ENCODE peak calls at places on chromosome 3, in seven cellular contexts. A, G, O, M, K, T and L are unnamed samples.

GRCh38 chr3:127547761-127548605 is 42.5 kb downstream of the TPRA1 start:
- DNase-seq in A (peak; percentile 57), G (peak; percentile 74), O (peak; percentile 19), M (peak; percentile 63), K (peak; percentile 53), T (peak; percentile 86), L (peak; percentile 45)

GRCh38 chr3:55720614-55721013 is 233.5 kb upstream of the WNT5A start:
- DNase-seq in A (no peak), G (no peak), O (peak; percentile 80), M (peak; percentile 4), K (peak; percentile 68), T (no peak), L (no peak)

GRCh38 chr3:189049458-189050231 is 122.1 kb upstream of the TPRG1 start:
- DNase-seq in A (no peak), G (no peak), O (no peak), M (no peak), K (no peak), T (no peak), L (no peak)

GRCh38 chr3:139934557-139935070 is 371 bp upstream of the CLSTN2 start:
- DNase-seq in A (no peak), G (no peak), O (no peak), M (no peak), K (peak; percentile 15), T (no peak), L (no peak)

GRCh38 chr3:66378256-66378655 is 122.6 kb downstream of the LRIG1 start:
- DNase-seq in A (no peak), G (peak; percentile 52), O (peak; percentile 26), M (no peak), K (no peak), T (no peak), L (no peak)

GRCh38 chr3:185658943-185659342 is 72.8 kb downstream of the SENP2 start:
- DNase-seq in A (no peak), G (no peak), O (no peak), M (no peak), K (no peak), T (no peak), L (no peak)

GRCh38 chr3:114363554-114364202 is 69.8 kb downstream of the TIGIT start:
- DNase-seq in A (no peak), G (no peak), O (peak; percentile 87), M (no peak), K (peak; percentile 73), T (no peak), L (no peak)

GRCh38 chr3:18027161-18027939 is 284.9 kb upstream of the TBC1D5 start:
- DNase-seq in A (no peak), G (no peak), O (no peak), M (no peak), K (peak; percentile 68), T (no peak), L (no peak)

GRCh38 chr3:37291275-37291700 is 116.9 kb upstream of the LRRFIP2 start:
- DNase-seq in A (no peak), G (no peak), O (peak; percentile 88), M (peak; percentile 21), K (peak; percentile 62), T (no peak), L (no peak)

GRCh38 chr3:12895391-12896205 is 54.2 kb upstream of the RPL32 start:
- DNase-seq in A (no peak), G (no peak), O (peak; percentile 20), M (no peak), K (no peak), T (no peak), L (no peak)

GRCh38 chr3:186092360-186093070 is 16.4 kb downstream of the ETV5 start:
- DNase-seq in A (no peak), G (no peak), O (no peak), M (no peak), K (no peak), T (no peak), L (no peak)

GRCh38 chr3:194930439-194931204 is 244.9 kb downstream of the FAM43A start:
- DNase-seq in A (no peak), G (no peak), O (peak; percentile 46), M (peak; percentile 30), K (peak; percentile 70), T (no peak), L (no peak)

GRCh38 chr3:64691051-64691450 is 3.3 kb upstream of the ADAMTS9 start:
- DNase-seq in A (no peak), G (no peak), O (peak; percentile 35), M (no peak), K (no peak), T (no peak), L (no peak)

GRCh38 chr3:12670789-12671450 is 7.0 kb upstream of the RAF1 start:
- DNase-seq in A (no peak), G (no peak), O (no peak), M (no peak), K (no peak), T (no peak), L (no peak)

GRCh38 chr3:153232737-153233330 is 70.8 kb downstream of the RAP2B start:
- DNase-seq in A (no peak), G (no peak), O (peak; percentile 88), M (no peak), K (peak; percentile 90), T (no peak), L (no peak)

GRCh38 chr3:69494091-69494659 is 108.3 kb upstream of the FRMD4B start:
- DNase-seq in A (no peak), G (no peak), O (no peak), M (no peak), K (no peak), T (no peak), L (no peak)

GRCh38 chr3:62128028-62128427 is 245.3 kb downstream of the FEZF2 start:
- DNase-seq in A (no peak), G (no peak), O (no peak), M (no peak), K (no peak), T (no peak), L (no peak)

GRCh38 chr3:133820889-133821675 is 15.5 kb downstream of the SRPRB start:
- DNase-seq in A (no peak), G (no peak), O (no peak), M (no peak), K (no peak), T (no peak), L (no peak)

GRCh38 chr3:62169871-62170660 is 203.3 kb downstream of the FEZF2 start:
- DNase-seq in A (no peak), G (no peak), O (peak; percentile 56), M (no peak), K (peak; percentile 65), T (no peak), L (no peak)

GRCh38 chr3:45137656-45138181 is 8.5 kb downstream of the CDCP1 start:
- DNase-seq in A (no peak), G (no peak), O (no peak), M (no peak), K (no peak), T (no peak), L (no peak)

GRCh38 chr3:127847236-127847720 is 25.0 kb upstream of the MGLL start:
- DNase-seq in A (no peak), G (no peak), O (no peak), M (no peak), K (no peak), T (no peak), L (no peak)

GRCh38 chr3:40528426-40528825 is 3.7 kb downstream of the ZNF621 start:
- DNase-seq in A (no peak), G (no peak), O (no peak), M (no peak), K (no peak), T (no peak), L (no peak)

GRCh38 chr3:107065094-107065861 is 312.0 kb upstream of the CCDC54 start:
- DNase-seq in A (no peak), G (no peak), O (no peak), M (no peak), K (peak; percentile 23), T (no peak), L (no peak)

GRCh38 chr3:111852540-111852939 is 6.5 kb upstream of the PHLDB2 start:
- DNase-seq in A (no peak), G (no peak), O (no peak), M (no peak), K (no peak), T (no peak), L (no peak)

GRCh38 chr3:62548806-62549205 is 175.5 kb upstream of the FEZF2 start:
- DNase-seq in A (no peak), G (no peak), O (no peak), M (no peak), K (no peak), T (no peak), L (no peak)